ENCODE peak calls at places on chromosomes 6 and 20, in eight cellular contexts. X, N, W, D, K, H, E and B are unnamed samples.

GRCh38 chr6:9316831-9317230 is 881.5 kb upstream of the SLC35B3 start:
- DNase-seq in X (no peak), N (no peak), W (no peak), D (no peak), K (no peak), H (no peak), E (no peak), B (no peak)

GRCh38 chr6:118284736-118285360 is 263.2 kb upstream of the PLN start:
- DNase-seq in X (no peak), N (no peak), W (no peak), D (no peak), K (peak; percentile 35), H (no peak), E (no peak), B (no peak)

GRCh38 chr6:49110876-49111275 is 352.2 kb downstream of the MMUT start:
- DNase-seq in X (no peak), N (no peak), W (no peak), D (no peak), K (no peak), H (no peak), E (no peak), B (no peak)

GRCh38 chr6:143965503-143966171 is 42.4 kb downstream of the PLAGL1 start:
- DNase-seq in X (no peak), N (no peak), W (no peak), D (no peak), K (no peak), H (no peak), E (no peak), B (no peak)

GRCh38 chr6:50145125-50145524 is 95.4 kb upstream of the DEFB112 start:
- DNase-seq in X (no peak), N (no peak), W (no peak), D (no peak), K (no peak), H (no peak), E (no peak), B (no peak)

GRCh38 chr6:135182993-135183531 is 2.0 kb downstream of the MYB start:
- DNase-seq in X (no peak), N (no peak), W (peak; percentile 67), D (no peak), K (no peak), H (no peak), E (peak; percentile 46), B (peak; percentile 87)

GRCh38 chr6:9405825-9406224 is 970.5 kb upstream of the SLC35B3 start:
- DNase-seq in X (no peak), N (no peak), W (no peak), D (no peak), K (peak; percentile 6), H (no peak), E (no peak), B (no peak)

GRCh38 chr6:4776493-4776966 is 326 bp downstream of the CDYL start:
- DNase-seq in X (no peak), N (peak; percentile 39), W (peak; percentile 60), D (peak; percentile 73), K (peak; percentile 40), H (peak; percentile 60), E (no peak), B (no peak)

GRCh38 chr6:155882527-155883333 is 427.1 kb upstream of the NOX3 start:
- DNase-seq in X (no peak), N (no peak), W (no peak), D (no peak), K (peak; percentile 60), H (no peak), E (no peak), B (no peak)

GRCh38 chr6:154895841-154896240 is 99.3 kb upstream of the TIAM2 start:
- DNase-seq in X (no peak), N (no peak), W (no peak), D (no peak), K (no peak), H (no peak), E (no peak), B (no peak)

DNA sequence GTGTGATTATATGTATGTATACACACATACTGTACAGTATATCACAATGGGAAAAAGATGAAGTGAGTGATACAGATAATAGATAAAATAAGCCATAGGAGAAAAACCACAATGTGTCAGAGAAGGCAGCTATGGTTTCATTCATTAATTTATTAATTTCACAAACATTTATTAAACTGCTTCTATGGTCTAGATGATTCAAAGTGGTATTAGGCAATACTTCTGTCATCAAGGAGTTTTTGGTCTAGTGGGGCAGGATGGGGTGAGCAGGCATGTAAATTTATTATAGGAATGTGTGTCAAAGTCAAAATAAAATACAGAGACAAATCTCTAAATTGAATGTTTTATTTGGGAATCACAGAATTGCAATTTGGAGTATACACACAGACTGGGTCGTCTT is 65.2 kb upstream of the ANKEF1 start:
- DNase-seq in X (no peak), N (no peak), W (no peak), D (no peak), K (no peak), H (no peak), E (no peak), B (no peak)
- H3K36me3 ChIP-seq in X (no peaks in the 10 kb centered on the region), N (no peaks in the 10 kb centered on the region), W (no peaks in the 10 kb centered on the region), D (no peaks in the 10 kb centered on the region), K (no peaks in the 10 kb centered on the region), H (no peaks in the 10 kb centered on the region), E (no peaks in the 10 kb centered on the region), B (no peaks in the 10 kb centered on the region)

DNA sequence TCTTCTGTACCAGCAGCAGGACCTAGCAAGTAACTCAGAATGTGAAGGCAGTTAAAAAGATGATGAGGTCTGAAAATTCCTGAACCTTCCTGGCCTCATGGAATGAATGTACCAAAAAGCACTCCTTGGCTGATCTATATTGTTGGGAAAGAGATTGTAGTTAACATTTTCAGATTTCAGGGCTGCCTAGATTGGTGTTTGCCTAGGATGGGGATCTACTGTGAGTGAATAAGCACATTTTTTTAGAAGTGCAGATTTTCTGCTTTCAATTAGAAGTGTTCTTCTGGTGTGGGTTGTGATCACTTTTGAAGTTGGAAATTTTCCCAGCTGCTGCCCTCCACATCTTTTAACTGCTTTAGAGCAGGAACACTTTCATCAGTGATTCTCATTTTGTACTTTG is 6.2 kb downstream of the MYLIP start:
- DNase-seq in X (no peak), N (no peak), W (no peak), D (no peak), K (no peak), H (no peak), E (no peak), B (no peak)
- TF ChIP-seq POLR2A in X (no peak), N (no peak), W (no peak), D (no peak), K (no peak), H (no peak), E (no peak), B (no peak)

GRCh38 chr6:31210119-31210518 is 39.6 kb upstream of the POU5F1 start:
- DNase-seq in X (no peak), N (no peak), W (no peak), D (no peak), K (no peak), H (no peak), E (no peak), B (no peak)
- H3K4me3 ChIP-seq in X (no peak overlapping the region), N (no peak overlapping the region), W (no peak overlapping the region), D (no peak overlapping the region), K (no peak overlapping the region), H (no peak overlapping the region), E (no peak overlapping the region), B (no peak overlapping the region)

GRCh38 chr6:10725046-10725445 is 2.2 kb downstream of the TMEM14C start:
- DNase-seq in X (no peak), N (no peak), W (no peak), D (no peak), K (no peak), H (no peak), E (no peak), B (no peak)

GRCh38 chr6:10725716-10726115 is 2.8 kb downstream of the TMEM14C start:
- DNase-seq in X (no peak), N (no peak), W (no peak), D (no peak), K (no peak), H (no peak), E (peak; percentile 28), B (no peak)

GRCh38 chr6:10733151-10733715 is 10.4 kb downstream of the TMEM14C start:
- DNase-seq in X (no peak), N (no peak), W (no peak), D (no peak), K (no peak), H (no peak), E (no peak), B (no peak)

GRCh38 chr6:10733863-10734262 is 11.0 kb downstream of the TMEM14C start:
- DNase-seq in X (no peak), N (no peak), W (no peak), D (no peak), K (no peak), H (no peak), E (no peak), B (no peak)

GRCh38 chr6:10730254-10730653 is 7.4 kb downstream of the TMEM14C start:
- DNase-seq in X (no peak), N (no peak), W (no peak), D (no peak), K (no peak), H (no peak), E (no peak), B (no peak)
- H3K36me3 ChIP-seq in X (no peaks in the 10 kb centered on the region), N (no peaks in the 10 kb centered on the region), W (peaks cover 29% of the 10 kb centered on the region), D (peaks cover 71% of the 10 kb centered on the region), K (no peaks in the 10 kb centered on the region), H (no peaks in the 10 kb centered on the region), E (no peaks in the 10 kb centered on the region), B (no peaks in the 10 kb centered on the region)

GRCh38 chr6:26124550-26125014 is 37.4 kb downstream of the HFE start:
- DNase-seq in X (no peak), N (no peak), W (no peak), D (no peak), K (no peak), H (no peak), E (no peak), B (no peak)

GRCh38 chr6:26122005-26122388 is 34.8 kb downstream of the HFE start:
- DNase-seq in X (no peak), N (no peak), W (no peak), D (no peak), K (no peak), H (no peak), E (no peak), B (no peak)

GRCh38 chr6:26123675-26124549 is 36.7 kb downstream of the HFE start:
- DNase-seq in X (peak; percentile 80), N (peak; percentile 92), W (peak; percentile 76), D (peak; percentile 88), K (peak; percentile 98), H (peak; percentile 82), E (peak; percentile 93), B (peak; percentile 82)

GRCh38 chr6:26122402-26122792 is 35.2 kb downstream of the HFE start:
- DNase-seq in X (no peak), N (no peak), W (no peak), D (no peak), K (no peak), H (no peak), E (peak; percentile 38), B (peak; percentile 25)

GRCh38 chr6:26122793-26123674 is 35.8 kb downstream of the HFE start:
- DNase-seq in X (peak; percentile 93), N (peak; percentile 98), W (peak; percentile 89), D (peak; percentile 96), K (peak; percentile 97), H (peak; percentile 90), E (peak; percentile 98), B (peak; percentile 97)
- TF ChIP-seq POLR2A in X (peak; percentile 72), N (peak; percentile 63), W (peak; percentile 76), D (peak; percentile 16), K (peak; percentile 88), H (peak; percentile 66), E (peak; percentile 36), B (peak; percentile 89)